ENCODE peak calls at places on chromosomes 2 and 18, in eight cellular contexts. L, G, R, H, F, D, Q and A are unnamed samples.

GRCh38 chr18:44876024-44876423 is 195.3 kb downstream of the SETBP1 start:
- DNase-seq in L (no peak), G (no peak), R (no peak), H (no peak), F (no peak), D (peak; percentile 6), Q (no peak), A (no peak)

GRCh38 chr2:176924909-176925548 is 287.6 kb upstream of the HNRNPA3 start:
- DNase-seq in L (no peak), G (peak; percentile 30), R (no peak), H (no peak), F (no peak), D (no peak), Q (no peak), A (no peak)

GRCh38 chr18:62118324-62118723 is 68.5 kb downstream of the PIGN start:
- DNase-seq in L (no peak), G (peak; percentile 73), R (peak; percentile 56), H (no peak), F (no peak), D (no peak), Q (no peak), A (no peak)

GRCh38 chr2:85459771-85460170 is 41.3 kb downstream of the SH2D6 start:
- DNase-seq in L (no peak), G (no peak), R (no peak), H (no peak), F (no peak), D (no peak), Q (no peak), A (no peak)

GRCh38 chr2:215832791-215833190 is 180.6 kb downstream of the MREG start:
- DNase-seq in L (no peak), G (peak; percentile 33), R (no peak), H (no peak), F (no peak), D (no peak), Q (no peak), A (no peak)

GRCh38 chr2:205052781-205053180 is 507.5 kb downstream of the PARD3B start:
- DNase-seq in L (no peak), G (no peak), R (no peak), H (no peak), F (no peak), D (no peak), Q (no peak), A (no peak)

GRCh38 chr18:6249110-6249680 is 165.5 kb downstream of the L3MBTL4 start:
- DNase-seq in L (no peak), G (no peak), R (no peak), H (no peak), F (no peak), D (no peak), Q (no peak), A (no peak)

GRCh38 chr2:15860760-15861159 is 79.6 kb upstream of the MYCN start:
- DNase-seq in L (peak; percentile 35), G (no peak), R (no peak), H (no peak), F (no peak), D (no peak), Q (no peak), A (no peak)

GRCh38 chr2:164073053-164073757 is 337.4 kb upstream of the FIGN start:
- DNase-seq in L (no peak), G (peak; percentile 17), R (no peak), H (no peak), F (no peak), D (no peak), Q (no peak), A (no peak)

GRCh38 chr2:232494542-232494941 is 6.9 kb upstream of the ECEL1 start:
- DNase-seq in L (no peak), G (no peak), R (no peak), H (no peak), F (no peak), D (no peak), Q (no peak), A (no peak)

GRCh38 chr2:10054424-10054823 is 11.1 kb downstream of the KLF11 start:
- DNase-seq in L (no peak), G (no peak), R (no peak), H (no peak), F (no peak), D (no peak), Q (no peak), A (no peak)

GRCh38 chr2:31935370-31935769 is 75.4 kb downstream of the MEMO1 start:
- DNase-seq in L (no peak), G (no peak), R (no peak), H (no peak), F (no peak), D (no peak), Q (no peak), A (no peak)

GRCh38 chr2:19614066-19614465 is 255.6 kb upstream of the OSR1 start:
- DNase-seq in L (no peak), G (peak; percentile 80), R (no peak), H (no peak), F (no peak), D (no peak), Q (no peak), A (no peak)

GRCh38 chr2:128493880-128494279 is 175.2 kb upstream of the HS6ST1 start:
- DNase-seq in L (no peak), G (no peak), R (no peak), H (no peak), F (no peak), D (no peak), Q (no peak), A (no peak)

GRCh38 chr2:130759906-130760753 is 4.8 kb downstream of the AMER3 start:
- DNase-seq in L (peak; percentile 29), G (peak; percentile 35), R (no peak), H (peak; percentile 32), F (no peak), D (no peak), Q (no peak), A (no peak)

GRCh38 chr18:32372047-32372380 is 98.7 kb downstream of the GAREM1 start:
- DNase-seq in L (no peak), G (no peak), R (no peak), H (no peak), F (no peak), D (no peak), Q (no peak), A (no peak)